ENCODE peak calls at places on chromosomes 5 and 9, in seven cellular contexts. M is thoracic aorta, R is ovary, G is bronchial epithelial cell, Y is nephron progenitor cell, X is A549, D is glutamatergic neuron. F is an unnamed sample.

GRCh38 chr9:1460143-1460769 is 410.1 kb downstream of the DMRT2 start:
- DNase-seq in D (no peak), X (peak), Y (no peak), M (no peak), G (peak), R (no peak), F (no peak)

GRCh38 chr9:136857606-136858412 is 5.7 kb downstream of the MAMDC4 start:
- DNase-seq in M (no peak), R (peak), Y (no peak), G (no peak), D (peak), X (peak), F (peak)

GRCh38 chr9:15298362-15298761 is 8.7 kb downstream of the TTC39B start:
- DNase-seq in G (no peak), D (no peak), Y (no peak), R (no peak), M (no peak), X (no peak), F (no peak)

GRCh38 chr9:34171753-34172535 is 6.9 kb upstream of the UBAP1 start:
- DNase-seq in D (no peak), R (no peak), Y (no peak), X (no peak), G (no peak), M (no peak), F (peak)

GRCh38 chr5:8340739-8341344 is 471.9 kb downstream of the MTRR start:
- DNase-seq in M (no peak), Y (no peak), X (peak), G (peak), D (no peak), R (no peak), F (no peak)

GRCh38 chr5:113178073-113178779 is 201.6 kb downstream of the DCP2 start:
- DNase-seq in R (no peak), Y (no peak), D (no peak), M (no peak), X (no peak), G (no peak), F (no peak)

GRCh38 chr9:92609142-92609500 is 60.8 kb downstream of the IPPK start:
- DNase-seq in R (no peak), D (no peak), X (no peak), M (no peak), Y (no peak), G (no peak), F (no peak)

GRCh38 chr5:75481024-75481423 is 30.4 kb downstream of the CERT1 start:
- DNase-seq in X (no peak), Y (no peak), M (no peak), D (no peak), R (no peak), G (no peak), F (no peak)

GRCh38 chr9:117715411-117715989 is 11.3 kb downstream of the TLR4 start:
- DNase-seq in Y (no peak), X (no peak), G (no peak), M (no peak), R (no peak), D (no peak), F (no peak)

GRCh38 chr9:133477992-133478850 is 678 bp downstream of the SLC2A6 start:
- DNase-seq in R (peak), Y (peak), G (peak), X (no peak), D (peak), M (no peak), F (no peak)

GRCh38 chr5:160923927-160924705 is 72.1 kb upstream of the ATP10B start:
- DNase-seq in X (no peak), D (no peak), G (peak), Y (no peak), M (no peak), R (no peak), F (no peak)

GRCh38 chr9:37128051-37128450 is 7.7 kb downstream of the ZCCHC7 start:
- DNase-seq in X (no peak), Y (no peak), M (no peak), G (no peak), D (no peak), R (no peak), F (no peak)

GRCh38 chr9:27124151-27124550 is 15.1 kb downstream of the TEK start:
- DNase-seq in M (no peak), D (no peak), Y (no peak), G (peak), X (no peak), R (no peak), F (no peak)

DNA sequence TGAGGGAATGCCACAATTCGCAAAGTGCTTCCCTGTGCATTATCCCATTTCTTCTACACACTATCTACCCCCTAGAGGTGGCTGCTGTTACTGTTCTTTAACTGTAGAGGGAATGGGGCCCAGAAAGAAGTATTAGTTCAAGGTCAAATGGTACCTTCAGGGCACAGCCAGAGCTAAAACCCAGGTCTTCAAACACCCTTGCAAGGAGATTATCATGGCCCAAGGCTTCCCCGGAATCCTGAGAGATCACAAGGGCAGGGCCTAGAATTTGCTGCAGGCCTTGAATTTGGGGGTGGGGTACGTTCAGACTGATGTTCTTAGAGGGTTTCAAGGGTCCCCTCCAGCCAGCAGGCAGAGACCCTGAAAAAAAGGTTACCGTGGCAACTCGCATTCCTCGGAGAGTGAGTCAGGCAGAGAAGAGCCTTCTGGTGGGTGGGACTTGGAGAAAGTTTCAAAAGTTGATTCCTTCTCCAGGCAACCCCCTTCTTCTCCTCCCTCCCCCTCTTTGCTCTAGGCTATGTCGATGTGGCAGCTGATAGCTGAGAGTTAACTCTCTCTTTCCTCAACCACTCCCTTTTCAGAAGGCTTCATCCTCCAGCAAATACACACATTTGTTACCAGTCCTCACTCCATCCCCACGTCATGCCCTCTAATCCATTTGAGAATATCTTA is 1.9 kb downstream of the SPARC start:
- DNase-seq in M (no peak), X (peak), D (no peak), G (peak), R (peak), Y (peak), F (no peak)
- TF ChIP-seq CTCF in M (peak), X (no peak), D (peak), G (no peak), R (peak), Y (peak), F (peak)

GRCh38 chr5:44729536-44729935 is 79.2 kb upstream of the MRPS30 start:
- DNase-seq in Y (no peak), M (no peak), D (no peak), R (no peak), G (no peak), X (no peak), F (no peak)

DNA sequence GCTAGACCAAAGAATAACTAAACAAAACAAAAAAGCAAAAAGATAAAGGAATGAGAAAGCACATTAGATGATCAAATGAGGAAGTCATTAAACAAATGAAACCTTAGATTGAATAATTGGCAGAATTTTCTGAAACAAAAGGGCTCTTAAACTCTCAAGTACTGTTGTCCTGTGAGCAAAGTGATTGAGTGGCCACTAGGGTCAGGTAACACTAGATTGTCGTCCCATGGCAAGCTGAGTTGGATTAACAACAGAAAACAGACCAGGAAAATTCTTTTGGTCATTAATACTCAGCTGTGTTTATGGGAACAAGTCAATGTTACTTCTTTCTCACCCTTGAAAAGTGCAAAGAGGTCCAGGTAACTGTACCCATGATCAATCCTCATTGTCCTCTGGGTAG is 81.6 kb upstream of the MRPS30 start:
- DNase-seq in Y (no peak), D (no peak), R (no peak), X (no peak), M (no peak), G (no peak), F (no peak)
- TF ChIP-seq CTCF in Y (no peak), D (no peak), R (no peak), X (no peak), M (no peak), G (no peak), F (no peak)

DNA sequence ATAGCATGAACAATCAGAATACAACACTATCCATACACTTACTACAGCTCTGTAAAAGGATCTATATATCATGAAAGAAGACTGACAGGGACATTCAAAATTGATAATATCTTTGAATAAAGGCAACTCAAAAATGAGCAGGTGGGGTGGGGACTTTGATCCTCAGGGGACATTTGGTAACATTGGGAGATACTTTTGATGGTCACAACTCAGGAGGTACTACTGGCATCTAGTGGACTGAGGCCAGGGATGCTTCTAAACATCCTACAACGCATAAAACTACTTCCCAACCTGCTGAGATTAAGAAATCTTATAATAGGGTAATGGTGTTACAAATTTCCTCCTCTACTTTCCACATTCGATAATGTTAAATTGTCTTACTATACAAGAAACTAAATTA is 243.9 kb downstream of the ARL15 start:
- DNase-seq in M (no peak), Y (no peak), X (peak), R (no peak), D (no peak), G (no peak), F (no peak)
- TF ChIP-seq CTCF in M (no peak), Y (no peak), X (peak), R (no peak), D (no peak), G (no peak), F (no peak)

GRCh38 chr5:27015758-27016157 is 22.6 kb downstream of the CDH9 start:
- DNase-seq in Y (no peak), D (no peak), R (no peak), M (no peak), G (peak), X (no peak), F (no peak)

GRCh38 chr5:27026059-27026458 is 12.3 kb downstream of the CDH9 start:
- DNase-seq in R (no peak), X (no peak), G (no peak), D (no peak), Y (no peak), M (no peak), F (no peak)

GRCh38 chr5:27026791-27027190 is 11.6 kb downstream of the CDH9 start:
- DNase-seq in G (no peak), D (no peak), X (no peak), R (no peak), Y (no peak), M (no peak), F (no peak)

DNA sequence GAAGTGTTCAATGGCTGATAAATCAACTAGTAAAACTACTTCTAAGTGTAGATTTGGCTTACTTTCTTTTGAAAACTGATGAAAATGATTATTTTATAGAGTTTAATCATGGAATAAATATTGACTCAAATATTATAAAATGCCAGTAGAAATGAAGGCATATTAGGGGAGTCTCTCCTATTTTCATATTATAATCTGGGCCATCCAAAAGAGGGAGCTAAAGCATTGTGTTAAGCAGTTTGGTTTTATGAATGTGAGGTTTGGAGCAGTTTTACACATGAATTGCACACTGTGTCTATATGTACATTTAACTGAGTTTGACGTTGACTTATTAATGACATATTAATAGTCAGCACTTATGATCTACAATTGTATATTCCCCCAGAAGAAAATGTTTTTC is 17.4 kb downstream of the CDH9 start:
- DNase-seq in M (no peak), Y (no peak), X (peak), D (no peak), G (peak), R (no peak), F (no peak)
- TF ChIP-seq CTCF in M (no peak), Y (no peak), X (peak), D (no peak), G (peak), R (no peak), F (no peak)

DNA sequence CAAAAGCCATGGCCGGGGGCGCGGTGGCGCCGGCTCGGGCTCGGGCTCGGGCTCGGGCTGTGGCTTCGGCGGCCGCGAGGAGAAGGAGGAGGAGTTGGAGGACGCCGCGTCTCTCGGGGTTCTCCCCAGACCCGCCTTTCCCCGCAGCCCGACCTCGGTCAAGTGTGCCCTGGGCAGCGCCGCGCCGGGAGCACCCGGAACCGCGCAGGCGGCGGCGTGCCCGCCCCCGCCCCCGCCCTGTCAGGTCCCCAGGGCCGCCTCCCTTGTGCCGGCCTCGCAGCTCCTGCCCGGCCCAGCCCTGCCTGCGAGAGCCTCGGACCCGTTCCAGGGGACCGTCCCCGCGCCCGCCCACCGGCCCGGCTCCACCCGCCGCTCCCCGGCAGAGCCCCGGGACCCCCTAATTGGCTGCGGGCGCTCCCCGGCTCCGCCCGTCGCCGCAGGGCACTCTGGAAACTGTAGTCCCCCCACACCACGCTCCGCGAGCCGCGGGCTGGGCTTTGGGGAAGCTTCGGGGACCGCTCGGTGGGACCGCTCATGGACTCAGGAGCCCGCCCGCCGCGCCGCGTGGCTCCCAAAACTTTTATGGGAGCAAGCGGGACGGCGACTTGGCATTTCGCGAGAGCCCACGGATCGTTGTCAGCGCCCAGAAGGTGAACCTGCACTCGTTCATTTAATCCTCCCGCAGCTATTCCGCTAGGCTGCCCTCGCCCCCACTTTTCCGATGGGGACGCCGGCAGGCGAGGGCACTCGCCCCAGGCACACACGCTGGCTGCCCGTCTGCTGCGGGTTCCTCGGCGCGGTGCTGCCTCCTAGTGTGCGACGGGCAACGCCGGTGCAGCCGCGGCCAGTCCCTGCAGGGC is at the start of gene STK10:
- DNase-seq in G (peak), X (peak), M (peak), D (peak), Y (peak), R (peak), F (peak)
- TF ChIP-seq CTCF in G (peak), X (peak), M (peak), D (peak), Y (peak), R (peak), F (peak)

DNA sequence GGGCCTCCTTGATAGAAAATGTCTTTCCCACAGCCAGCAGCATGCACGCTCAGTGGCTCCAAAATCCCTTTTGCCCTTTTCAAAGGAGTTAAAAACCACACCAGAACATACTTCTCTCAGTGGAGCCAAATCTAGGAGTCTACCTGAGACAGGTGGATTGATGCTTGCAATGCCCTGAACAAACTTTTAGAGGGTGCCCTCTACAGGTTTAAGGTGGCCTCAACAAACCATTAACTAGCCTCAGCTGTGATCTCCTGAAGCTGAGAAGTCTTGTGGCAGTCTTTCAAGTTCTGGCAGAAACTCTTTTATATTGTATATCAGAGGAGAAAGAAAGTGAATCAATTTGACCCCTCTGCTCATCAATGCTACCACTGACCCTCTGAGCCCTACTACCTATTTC is 125.4 kb downstream of the MED27 start:
- DNase-seq in R (no peak), X (peak), Y (no peak), G (peak), D (no peak), M (no peak), F (no peak)
- TF ChIP-seq CTCF in R (no peak), X (peak), Y (peak), G (peak), D (peak), M (no peak), F (no peak)

GRCh38 chr5:83474170-83474796 is 2.7 kb downstream of the VCAN start:
- DNase-seq in G (peak), M (peak), R (no peak), Y (peak), D (peak), X (peak), F (peak)

GRCh38 chr5:83472508-83473343 is 1.2 kb downstream of the VCAN start:
- DNase-seq in R (no peak), G (no peak), D (peak), X (peak), M (peak), Y (peak), F (peak)

GRCh38 chr5:83474986-83475385 is 3.4 kb downstream of the VCAN start:
- DNase-seq in D (peak), M (no peak), Y (no peak), G (no peak), X (no peak), R (no peak), F (no peak)

GRCh38 chr5:83472213-83472507 is 616 bp downstream of the VCAN start:
- DNase-seq in G (peak), R (no peak), M (no peak), X (no peak), D (no peak), Y (no peak), F (no peak)

DNA sequence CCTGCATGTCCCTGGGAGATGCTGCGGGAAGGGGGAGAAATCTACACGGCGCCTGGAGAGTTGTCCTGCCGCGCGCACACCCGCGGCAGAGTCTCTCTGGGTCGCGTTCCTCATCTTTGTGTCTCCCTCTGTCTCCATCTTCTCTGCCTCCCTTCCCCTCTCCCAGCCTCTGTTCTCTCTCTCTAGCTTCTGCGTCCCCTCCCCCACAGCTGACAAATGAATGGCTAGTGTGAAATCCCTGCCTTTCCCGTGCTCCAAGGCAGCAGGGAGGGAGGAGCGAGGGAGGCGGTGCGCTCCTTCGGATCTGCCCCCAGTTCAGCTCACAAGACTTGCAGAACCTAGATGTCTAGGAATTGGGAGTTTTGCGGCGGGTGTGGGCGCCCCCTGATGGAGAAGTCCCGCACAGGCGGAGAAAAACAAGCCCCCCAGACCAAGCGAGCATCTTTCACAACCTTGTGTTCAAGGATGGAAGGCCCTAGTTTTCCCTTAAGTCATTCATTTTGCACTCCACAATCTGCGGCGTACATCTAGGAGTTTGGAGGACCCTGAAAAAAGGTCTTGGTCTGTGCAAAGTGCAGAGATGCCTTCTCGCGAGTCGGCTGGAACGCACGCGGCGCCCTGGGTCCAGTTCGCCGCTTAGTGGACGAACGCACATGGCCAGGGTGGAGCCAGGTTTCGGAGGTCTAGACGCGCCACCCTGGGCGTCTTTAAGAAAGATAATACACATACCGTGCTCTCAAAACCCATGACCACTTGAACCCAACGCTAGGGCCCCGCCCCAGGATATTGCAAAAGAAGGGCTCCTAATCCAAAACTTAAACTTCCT is 2.0 kb downstream of the VCAN start:
- DNase-seq in D (peak), G (peak), R (peak), X (peak), Y (peak), M (peak), F (peak)
- TF ChIP-seq CTCF in D (peak), G (peak), R (peak), X (peak), Y (peak), M (peak), F (peak)

DNA sequence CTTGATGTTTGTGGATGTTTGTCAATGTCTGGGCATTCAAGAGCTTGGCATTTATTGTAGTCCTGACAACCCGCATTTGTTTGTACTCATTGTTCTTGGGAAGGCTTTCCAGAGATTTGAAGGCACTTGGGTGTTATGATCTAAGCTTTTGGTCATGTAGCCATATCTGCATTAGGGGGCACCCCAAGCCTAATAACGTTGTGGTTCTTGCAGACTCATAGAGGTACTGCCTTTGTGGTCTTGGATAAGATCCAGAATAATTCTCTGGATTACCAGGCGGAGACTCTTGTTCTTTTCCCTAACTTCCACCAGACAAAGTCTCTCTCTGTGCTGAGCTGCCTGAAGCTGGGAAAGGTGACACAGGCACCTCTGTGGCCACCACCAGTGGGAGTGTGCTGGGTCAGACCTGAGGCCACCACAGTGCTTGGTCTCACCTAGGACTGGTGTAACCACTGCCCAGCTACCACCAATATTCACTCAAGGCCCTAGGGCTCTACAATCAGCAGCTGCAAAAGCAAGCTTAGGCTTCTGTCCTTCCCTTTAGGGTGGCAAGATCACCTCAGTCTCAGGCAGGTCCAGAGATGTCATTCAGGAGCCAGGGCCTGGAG is 144.4 kb upstream of the TAS2R1 start:
- DNase-seq in Y (no peak), X (peak), M (no peak), D (no peak), R (no peak), G (peak), F (no peak)
- TF ChIP-seq CTCF in Y (no peak), X (no peak), M (no peak), D (no peak), R (no peak), G (no peak), F (no peak)